ENCODE peak calls at places on chromosomes 12 and 14, in seven cellular contexts. B, Y, I, P, V, T and N are unnamed samples.

GRCh38 chr14:26008290-26008689 is 589.5 kb downstream of the NOVA1 start:
- DNase-seq in B (no peak), P (no peak), I (no peak), T (no peak), Y (no peak), V (peak), N (no peak)

GRCh38 chr14:68682166-68683103 is 110.4 kb downstream of the ZFP36L1 start:
- DNase-seq in T (peak), B (peak), P (peak), V (no peak), I (no peak), Y (peak), N (no peak)

GRCh38 chr12:96883571-96883970 is 23.5 kb upstream of the NEDD1 start:
- DNase-seq in V (no peak), B (no peak), P (no peak), Y (no peak), T (no peak), I (no peak), N (no peak)

GRCh38 chr12:119423285-119423684 is 88.8 kb downstream of the CCDC60 start:
- DNase-seq in Y (no peak), V (peak), I (no peak), T (no peak), B (no peak), P (no peak), N (no peak)

GRCh38 chr12:41289461-41289860 is 101.3 kb downstream of the PDZRN4 start:
- DNase-seq in Y (no peak), I (no peak), P (no peak), B (no peak), T (no peak), V (no peak), N (no peak)

GRCh38 chr12:55515696-55516095 is 23.5 kb downstream of the OR6C68 start:
- DNase-seq in P (no peak), B (no peak), T (no peak), I (no peak), V (peak), Y (no peak), N (peak)

GRCh38 chr12:32379667-32380066 is 19.7 kb upstream of the FGD4 start:
- DNase-seq in V (no peak), Y (no peak), P (no peak), B (no peak), T (no peak), I (no peak), N (no peak)

GRCh38 chr12:87820524-87821194 is 208.5 kb downstream of the C12orf50 start:
- DNase-seq in T (peak), Y (no peak), V (peak), I (no peak), P (no peak), B (no peak), N (no peak)

GRCh38 chr14:79584679-79585078 is 626.6 kb downstream of the DIO2 start:
- DNase-seq in Y (no peak), V (peak), B (no peak), T (peak), P (no peak), I (no peak), N (no peak)

GRCh38 chr14:99529899-99530298 is 48.7 kb downstream of the CCNK start:
- DNase-seq in B (no peak), V (no peak), Y (no peak), P (no peak), T (peak), I (no peak), N (no peak)

GRCh38 chr12:107780298-107780697 is 5.8 kb downstream of the ASCL4 start:
- DNase-seq in V (no peak), B (no peak), Y (no peak), I (no peak), P (no peak), T (no peak), N (no peak)

GRCh38 chr12:6945613-6946012 is 1.8 kb downstream of the C12orf57 start:
- DNase-seq in V (peak), I (no peak), T (no peak), P (no peak), B (no peak), Y (no peak), N (peak)

GRCh38 chr12:66438601-66439000 is 136.3 kb downstream of the HELB start:
- DNase-seq in V (peak), I (no peak), T (peak), Y (no peak), B (no peak), P (no peak), N (no peak)

GRCh38 chr12:13359636-13360035 is 163.1 kb downstream of the EMP1 start:
- DNase-seq in P (no peak), Y (no peak), B (no peak), T (no peak), V (no peak), I (no peak), N (no peak)

GRCh38 chr14:101713641-101714349 is 47.7 kb upstream of the PPP2R5C start:
- DNase-seq in I (peak), V (no peak), P (no peak), B (no peak), Y (no peak), T (no peak), N (no peak)

GRCh38 chr12:4134434-4134762 is 139.2 kb upstream of the CCND2 start:
- DNase-seq in V (peak), P (no peak), I (no peak), T (no peak), Y (no peak), B (no peak), N (no peak)

GRCh38 chr12:6276936-6277615 is 33.4 kb upstream of the PLEKHG6 start:
- DNase-seq in T (no peak), B (peak), Y (no peak), P (no peak), I (no peak), V (peak), N (no peak)

GRCh38 chr14:101417434-101417833 is 143.9 kb upstream of the DIO3 start:
- DNase-seq in I (no peak), V (no peak), P (no peak), B (no peak), T (no peak), Y (no peak), N (no peak)

GRCh38 chr12:96047151-96047620 is 11.8 kb upstream of the LTA4H start:
- DNase-seq in T (no peak), I (no peak), V (no peak), P (no peak), B (no peak), Y (no peak), N (no peak)

GRCh38 chr14:95609398-95609990 is 74.6 kb downstream of the GLRX5 start:
- DNase-seq in B (no peak), P (no peak), T (peak), V (peak), I (no peak), Y (no peak), N (no peak)

GRCh38 chr12:3753549-3754284 is 808 bp upstream of the CRACR2A start:
- DNase-seq in Y (no peak), P (no peak), V (peak), I (no peak), T (peak), B (peak), N (peak)

GRCh38 chr12:6567112-6567680 is 895 bp downstream of the NOP2 start:
- DNase-seq in P (no peak), V (peak), B (no peak), T (no peak), Y (no peak), I (no peak), N (no peak)

GRCh38 chr14:77097006-77097688 is 911 bp upstream of the CIPC start:
- DNase-seq in B (no peak), I (no peak), Y (no peak), P (no peak), V (peak), T (peak), N (no peak)

GRCh38 chr12:97386133-97386581 is 76.4 kb upstream of the RMST start:
- DNase-seq in B (no peak), T (no peak), I (no peak), P (no peak), Y (no peak), V (peak), N (no peak)

DNA sequence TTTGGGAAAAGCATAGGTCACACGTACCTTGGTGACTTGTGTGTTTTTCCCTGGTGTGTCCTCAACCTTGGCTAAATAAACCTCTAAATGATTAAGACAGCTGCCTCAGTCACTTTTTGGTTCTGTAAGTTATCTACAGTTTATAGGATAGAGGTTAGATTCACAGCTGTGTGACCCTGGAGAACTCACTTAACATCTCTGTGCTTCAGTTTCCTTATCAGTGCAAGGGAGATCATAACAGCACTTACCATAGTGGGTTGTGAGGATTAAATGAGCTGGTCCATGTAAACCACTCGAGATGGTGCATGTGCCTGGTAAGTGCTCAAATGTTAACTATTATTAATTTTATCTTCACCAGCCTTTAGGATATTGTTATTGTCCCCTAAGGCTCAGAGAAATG is 35.4 kb upstream of the CHST11 start:
- DNase-seq in V (no peak), I (no peak), P (no peak), B (peak), Y (no peak), T (no peak), N (no peak)
- H3K4me3 ChIP-seq in V (no peak), I (no peak), P (no peak), B (no peak), Y (no peak), T (no peak), N (no peak)

GRCh38 chr14:105881021-105881930 is 354.9 kb downstream of the TMEM121 start:
- DNase-seq in P (peak), Y (no peak), B (peak), T (no peak), I (peak), V (no peak), N (peak)
- H3K4me3 ChIP-seq in P (no peak), Y (no peak), B (no peak), T (no peak), I (no peak), V (no peak), N (no peak)

GRCh38 chr12:126547905-126548304 is 1482.7 kb downstream of the AACS start:
- DNase-seq in T (no peak), I (no peak), P (no peak), V (peak), B (no peak), Y (no peak), N (no peak)
- H3K4me3 ChIP-seq in T (no peak), I (no peak), P (no peak), V (no peak), B (no peak), Y (no peak), N (no peak)

DNA sequence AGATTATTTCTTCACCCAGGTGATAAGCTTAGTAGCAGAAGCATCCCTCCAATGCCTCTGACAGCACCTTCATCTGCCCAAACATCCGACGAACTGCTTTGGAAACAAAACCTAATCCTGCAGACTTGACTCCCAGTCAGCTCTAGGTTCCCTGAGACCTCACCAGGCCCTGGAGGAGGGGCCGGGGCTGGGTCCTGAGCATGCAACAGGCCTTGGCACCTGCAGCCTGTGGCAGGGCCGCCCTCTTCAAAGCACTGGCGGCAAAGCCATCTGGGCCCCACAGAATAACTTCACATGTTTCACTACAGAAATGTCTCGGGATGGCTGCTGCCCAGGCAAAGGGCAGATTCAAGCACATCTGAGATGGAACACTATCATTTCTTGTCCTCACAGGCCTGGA is 133.3 kb downstream of the PIWIL1 start:
- DNase-seq in T (no peak), B (peak), I (no peak), V (no peak), Y (no peak), P (no peak), N (no peak)
- H3K4me3 ChIP-seq in T (no peak), B (no peak), I (no peak), V (no peak), Y (no peak), P (no peak), N (no peak)

DNA sequence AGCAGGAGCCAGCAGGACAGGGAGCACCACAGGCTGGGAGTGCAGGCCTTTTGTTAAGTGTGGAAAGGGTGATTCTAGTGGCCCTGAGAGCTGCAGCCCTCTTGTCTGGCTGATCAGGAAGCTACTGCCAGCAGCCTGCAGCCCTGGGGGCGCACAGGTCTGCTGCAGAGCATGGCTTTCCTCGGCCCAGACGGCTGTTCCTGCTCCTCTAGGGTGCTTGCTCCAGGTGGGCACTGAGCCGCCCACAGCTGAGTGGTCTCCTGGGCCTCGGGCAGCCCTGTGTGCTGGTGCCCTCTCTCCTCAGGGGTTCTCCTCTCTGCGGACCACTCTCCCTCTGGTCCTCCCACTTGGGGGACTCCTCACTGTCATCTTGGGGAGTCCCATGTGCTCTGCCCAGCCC is 18.9 kb downstream of the CCDC88C start:
- DNase-seq in Y (no peak), I (no peak), B (no peak), T (no peak), P (no peak), V (no peak), N (no peak)
- H3K4me3 ChIP-seq in Y (no peak), I (peak), B (no peak), T (no peak), P (no peak), V (no peak), N (no peak)

GRCh38 chr12:62919827-62920226 is 15.1 kb downstream of the PPM1H start:
- DNase-seq in I (no peak), Y (no peak), P (no peak), V (no peak), B (no peak), T (peak), N (no peak)
- H3K4me3 ChIP-seq in I (no peak), Y (no peak), P (no peak), V (no peak), B (no peak), T (no peak), N (no peak)

GRCh38 chr14:91333640-91334039 is 84.0 kb downstream of the CCDC88C start:
- DNase-seq in Y (no peak), V (no peak), T (no peak), I (no peak), P (no peak), B (no peak), N (no peak)
- H3K4me3 ChIP-seq in Y (no peak), V (no peak), T (no peak), I (no peak), P (no peak), B (no peak), N (no peak)